ENCODE peak calls at places on chromosomes 11 and 22, in seven cellular contexts. One of them, this sample, is unnamed.

GRCh38 chr11:103326070-103326794 is 217.0 kb downstream of the DYNC2H1 start:
- DNase-seq in endothelial cell of umbilical vein: peak
- DNase-seq in suprapubic skin: no peak
- DNase-seq in stomach: no peak
- DNase-seq in sigmoid colon: no peak
- DNase-seq in ovary: no peak
- DNase-seq in HCT116: peak
- DNase-seq in this sample: peak

GRCh38 chr11:128291835-128292234 is 295.5 kb downstream of the ETS1 start:
- DNase-seq in suprapubic skin: no peak
- DNase-seq in ovary: no peak
- DNase-seq in endothelial cell of umbilical vein: no peak
- DNase-seq in HCT116: no peak
- DNase-seq in sigmoid colon: no peak
- DNase-seq in stomach: peak
- DNase-seq in this sample: no peak

GRCh38 chr11:2777396-2777795 is 77.6 kb upstream of the KCNQ1OT1 start:
- DNase-seq in HCT116: no peak
- DNase-seq in ovary: no peak
- DNase-seq in endothelial cell of umbilical vein: no peak
- DNase-seq in suprapubic skin: peak
- DNase-seq in sigmoid colon: peak
- DNase-seq in stomach: peak
- DNase-seq in this sample: peak

GRCh38 chr11:31847761-31848160 is 36.6 kb upstream of the PAX6 start:
- DNase-seq in stomach: no peak
- DNase-seq in HCT116: no peak
- DNase-seq in ovary: no peak
- DNase-seq in endothelial cell of umbilical vein: no peak
- DNase-seq in suprapubic skin: no peak
- DNase-seq in sigmoid colon: no peak
- DNase-seq in this sample: no peak

GRCh38 chr11:11660351-11660750 is 38.5 kb upstream of the GALNT18 start:
- DNase-seq in stomach: no peak
- DNase-seq in HCT116: no peak
- DNase-seq in sigmoid colon: no peak
- DNase-seq in endothelial cell of umbilical vein: no peak
- DNase-seq in ovary: no peak
- DNase-seq in suprapubic skin: no peak
- DNase-seq in this sample: no peak

GRCh38 chr11:12914401-12914912 is 94.7 kb upstream of the RASSF10 start:
- DNase-seq in suprapubic skin: peak
- DNase-seq in ovary: peak
- DNase-seq in stomach: no peak
- DNase-seq in HCT116: no peak
- DNase-seq in endothelial cell of umbilical vein: no peak
- DNase-seq in sigmoid colon: peak
- DNase-seq in this sample: no peak

GRCh38 chr11:88146106-88146505 is 29.1 kb downstream of the RAB38 start:
- DNase-seq in suprapubic skin: no peak
- DNase-seq in ovary: no peak
- DNase-seq in endothelial cell of umbilical vein: no peak
- DNase-seq in HCT116: no peak
- DNase-seq in stomach: no peak
- DNase-seq in sigmoid colon: no peak
- DNase-seq in this sample: no peak

GRCh38 chr11:47593934-47594855 is at the start of gene C1QTNF4:
- DNase-seq in sigmoid colon: no peak
- DNase-seq in stomach: no peak
- DNase-seq in ovary: no peak
- DNase-seq in endothelial cell of umbilical vein: no peak
- DNase-seq in suprapubic skin: no peak
- DNase-seq in HCT116: no peak
- DNase-seq in this sample: no peak

GRCh38 chr11:119990306-119991021 is 147.4 kb downstream of the TRIM29 start:
- DNase-seq in stomach: peak
- DNase-seq in HCT116: no peak
- DNase-seq in suprapubic skin: no peak
- DNase-seq in sigmoid colon: no peak
- DNase-seq in endothelial cell of umbilical vein: no peak
- DNase-seq in ovary: no peak
- DNase-seq in this sample: peak

GRCh38 chr22:42683599-42684283 is 34.5 kb upstream of the CYB5R3 start:
- DNase-seq in ovary: no peak
- DNase-seq in endothelial cell of umbilical vein: no peak
- DNase-seq in suprapubic skin: peak
- DNase-seq in sigmoid colon: peak
- DNase-seq in stomach: no peak
- DNase-seq in HCT116: no peak
- DNase-seq in this sample: no peak

GRCh38 chr22:38760477-38761201 is 4.8 kb upstream of the SUN2 start:
- DNase-seq in suprapubic skin: no peak
- DNase-seq in endothelial cell of umbilical vein: no peak
- DNase-seq in ovary: no peak
- DNase-seq in stomach: no peak
- DNase-seq in sigmoid colon: no peak
- DNase-seq in HCT116: no peak
- DNase-seq in this sample: no peak

GRCh38 chr11:26847977-26848376 is 126.1 kb upstream of the SLC5A12 start:
- DNase-seq in HCT116: no peak
- DNase-seq in stomach: no peak
- DNase-seq in ovary: no peak
- DNase-seq in suprapubic skin: no peak
- DNase-seq in sigmoid colon: no peak
- DNase-seq in endothelial cell of umbilical vein: no peak
- DNase-seq in this sample: no peak

DNA sequence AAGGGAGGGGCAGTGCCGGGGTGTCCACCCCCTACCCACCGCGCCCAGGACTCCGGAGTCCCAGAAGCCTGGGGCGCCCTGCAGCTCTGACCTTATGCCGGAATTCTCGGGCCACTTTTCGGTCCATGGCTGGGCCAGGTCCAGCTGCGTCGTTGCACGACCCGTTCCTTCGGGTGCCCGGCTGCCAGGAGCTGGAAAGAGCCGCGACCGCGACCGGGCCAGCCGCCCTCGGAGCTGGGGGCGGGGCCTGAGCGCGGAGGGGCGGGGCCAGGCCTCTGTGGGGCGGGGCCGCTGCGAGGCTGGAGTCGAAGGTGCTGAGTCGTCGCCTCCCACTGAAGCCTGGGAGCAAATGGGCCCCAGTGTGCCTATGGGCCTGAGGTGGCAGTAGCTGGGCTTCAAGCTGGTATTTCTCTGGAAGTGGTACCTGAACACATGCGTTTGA is at the start of gene USH1C:
- DNase-seq in HCT116: peak
- DNase-seq in endothelial cell of umbilical vein: no peak
- DNase-seq in suprapubic skin: no peak
- DNase-seq in sigmoid colon: no peak
- DNase-seq in stomach: peak
- DNase-seq in ovary: no peak
- DNase-seq in this sample: no peak
- TF ChIP-seq POLR2A in HCT116: no peak
- TF ChIP-seq POLR2A in endothelial cell of umbilical vein: no peak
- TF ChIP-seq POLR2A in suprapubic skin: no peak
- TF ChIP-seq POLR2A in sigmoid colon: no peak
- TF ChIP-seq POLR2A in stomach: no peak
- TF ChIP-seq POLR2A in ovary: no peak
- TF ChIP-seq POLR2A in this sample: no peak

GRCh38 chr22:29751139-29751538 is 15.7 kb downstream of the ZMAT5 start:
- DNase-seq in ovary: no peak
- DNase-seq in HCT116: no peak
- DNase-seq in stomach: no peak
- DNase-seq in suprapubic skin: no peak
- DNase-seq in endothelial cell of umbilical vein: no peak
- DNase-seq in sigmoid colon: no peak
- DNase-seq in this sample: no peak

GRCh38 chr22:29750029-29750428 is 16.8 kb downstream of the ZMAT5 start:
- DNase-seq in endothelial cell of umbilical vein: no peak
- DNase-seq in stomach: no peak
- DNase-seq in sigmoid colon: no peak
- DNase-seq in HCT116: no peak
- DNase-seq in suprapubic skin: no peak
- DNase-seq in ovary: no peak
- DNase-seq in this sample: no peak

GRCh38 chr22:29748248-29748893 is 18.4 kb downstream of the ZMAT5 start:
- DNase-seq in suprapubic skin: no peak
- DNase-seq in sigmoid colon: no peak
- DNase-seq in endothelial cell of umbilical vein: no peak
- DNase-seq in ovary: no peak
- DNase-seq in HCT116: no peak
- DNase-seq in stomach: no peak
- DNase-seq in this sample: no peak

GRCh38 chr22:29751669-29752068 is 15.1 kb downstream of the ZMAT5 start:
- DNase-seq in stomach: no peak
- DNase-seq in suprapubic skin: no peak
- DNase-seq in HCT116: no peak
- DNase-seq in endothelial cell of umbilical vein: no peak
- DNase-seq in sigmoid colon: no peak
- DNase-seq in ovary: no peak
- DNase-seq in this sample: no peak

DNA sequence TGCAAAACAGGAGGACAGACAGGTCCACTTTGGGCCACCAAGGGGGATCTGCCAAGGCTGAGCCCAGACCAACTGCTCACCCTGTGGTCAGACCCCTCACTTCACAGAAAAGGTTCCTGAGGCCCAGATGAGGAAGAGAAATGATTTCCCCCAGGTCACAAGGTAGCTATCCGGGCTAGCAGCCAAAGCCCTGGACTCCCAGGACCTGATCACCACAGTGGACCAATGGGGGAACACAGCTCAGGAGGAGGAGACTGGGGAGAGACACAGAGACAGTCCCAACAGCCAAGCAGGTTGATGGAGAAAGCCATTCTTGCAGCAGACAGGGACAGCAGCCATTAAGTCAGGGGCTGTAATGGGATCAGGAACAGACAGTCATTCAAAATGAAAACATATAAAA is 16.2 kb downstream of the ZMAT5 start:
- DNase-seq in sigmoid colon: no peak
- DNase-seq in stomach: no peak
- DNase-seq in HCT116: no peak
- DNase-seq in suprapubic skin: no peak
- DNase-seq in endothelial cell of umbilical vein: no peak
- DNase-seq in ovary: no peak
- DNase-seq in this sample: peak
- H3K27ac ChIP-seq in sigmoid colon: no peak
- H3K27ac ChIP-seq in stomach: no peak
- H3K27ac ChIP-seq in HCT116: no peak
- H3K27ac ChIP-seq in suprapubic skin: no peak
- H3K27ac ChIP-seq in endothelial cell of umbilical vein: no peak
- H3K27ac ChIP-seq in ovary: no peak
- H3K27ac ChIP-seq in this sample: no peak

DNA sequence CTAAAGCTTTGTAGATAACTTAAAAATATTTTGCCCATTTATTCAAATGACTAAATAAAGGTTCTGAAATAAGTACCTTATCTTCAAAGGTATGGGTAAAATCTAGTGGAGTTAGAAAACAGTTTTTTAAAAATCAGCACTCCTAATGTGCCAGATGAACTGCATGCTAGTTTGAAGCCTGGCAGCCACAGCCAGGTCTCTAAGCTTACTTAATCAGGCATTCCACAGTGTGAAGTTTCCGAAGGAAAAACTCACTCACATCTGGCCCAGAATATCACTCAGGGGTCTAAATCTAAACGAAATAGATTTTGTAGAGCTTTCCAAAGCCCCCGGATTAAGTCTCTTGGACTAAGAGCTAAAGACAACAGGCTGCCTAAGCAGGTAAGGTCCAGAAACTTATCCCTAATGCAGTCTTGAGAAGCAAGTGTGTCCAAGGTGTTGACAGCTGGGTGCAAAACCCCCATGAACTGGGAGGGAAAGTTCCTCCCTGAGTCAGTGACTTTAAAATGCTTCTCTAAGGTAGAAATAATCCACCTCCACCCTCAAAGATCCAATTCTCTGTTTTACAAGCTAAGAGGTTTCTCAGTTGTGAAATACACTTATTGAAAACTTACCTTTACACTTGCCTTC is 157.6 kb downstream of the FCHSD2 start:
- DNase-seq in sigmoid colon: no peak
- DNase-seq in stomach: no peak
- DNase-seq in HCT116: no peak
- DNase-seq in suprapubic skin: no peak
- DNase-seq in endothelial cell of umbilical vein: no peak
- DNase-seq in ovary: no peak
- DNase-seq in this sample: no peak
- TF ChIP-seq POLR2A in sigmoid colon: no peak
- TF ChIP-seq POLR2A in stomach: no peak
- TF ChIP-seq POLR2A in HCT116: no peak
- TF ChIP-seq POLR2A in suprapubic skin: no peak
- TF ChIP-seq POLR2A in endothelial cell of umbilical vein: no peak
- TF ChIP-seq POLR2A in ovary: no peak
- TF ChIP-seq POLR2A in this sample: no peak

GRCh38 chr11:4697583-4697982 is at the start of gene OR51E2:
- DNase-seq in suprapubic skin: no peak
- DNase-seq in endothelial cell of umbilical vein: no peak
- DNase-seq in stomach: no peak
- DNase-seq in HCT116: no peak
- DNase-seq in sigmoid colon: peak
- DNase-seq in ovary: no peak
- DNase-seq in this sample: no peak

GRCh38 chr11:4700436-4700820 is 2.8 kb upstream of the OR51E2 start:
- DNase-seq in sigmoid colon: no peak
- DNase-seq in HCT116: no peak
- DNase-seq in endothelial cell of umbilical vein: no peak
- DNase-seq in suprapubic skin: no peak
- DNase-seq in ovary: no peak
- DNase-seq in stomach: no peak
- DNase-seq in this sample: no peak

GRCh38 chr11:4695442-4695841 is 2.2 kb downstream of the OR51E2 start:
- DNase-seq in endothelial cell of umbilical vein: no peak
- DNase-seq in suprapubic skin: no peak
- DNase-seq in ovary: no peak
- DNase-seq in stomach: no peak
- DNase-seq in sigmoid colon: no peak
- DNase-seq in HCT116: no peak
- DNase-seq in this sample: no peak

GRCh38 chr11:4704054-4704789 is at the start of gene MMP26:
- DNase-seq in sigmoid colon: no peak
- DNase-seq in suprapubic skin: no peak
- DNase-seq in endothelial cell of umbilical vein: no peak
- DNase-seq in ovary: no peak
- DNase-seq in HCT116: no peak
- DNase-seq in stomach: no peak
- DNase-seq in this sample: no peak

DNA sequence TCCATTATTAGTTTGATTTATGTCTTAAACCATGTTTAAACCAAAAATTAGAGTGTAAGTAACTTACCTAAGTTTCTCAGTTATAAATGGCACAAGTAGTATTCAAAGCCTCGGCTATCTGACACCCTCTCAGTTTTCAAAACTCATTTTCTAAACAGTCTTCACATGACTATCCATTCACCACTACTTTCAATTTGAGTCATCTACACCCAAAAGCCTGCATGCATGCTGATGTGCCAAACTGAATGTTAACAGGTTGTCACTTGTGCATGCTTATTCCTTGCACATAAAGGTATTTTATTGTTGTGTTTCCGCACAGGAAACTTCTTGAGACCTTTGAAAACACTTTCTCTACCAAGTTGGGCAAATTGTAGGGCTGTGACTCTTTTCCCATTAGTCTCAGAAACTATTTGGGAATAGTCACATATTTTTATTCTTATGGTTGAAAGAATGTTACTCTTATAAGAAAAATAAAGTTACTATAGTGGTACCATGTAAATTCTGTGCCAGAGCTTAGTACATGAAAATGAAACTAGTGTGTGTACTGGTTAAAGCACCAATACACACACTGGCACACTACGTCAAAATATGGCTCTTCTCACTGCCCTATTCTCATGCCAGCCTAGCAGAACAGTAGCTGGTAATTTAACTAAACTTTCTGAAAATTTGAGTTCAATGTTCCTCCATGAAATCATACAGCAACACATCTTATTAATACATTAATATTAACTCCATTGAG is 2.2 kb upstream of the OR51E2 start:
- DNase-seq in stomach: no peak
- DNase-seq in endothelial cell of umbilical vein: no peak
- DNase-seq in ovary: no peak
- DNase-seq in HCT116: no peak
- DNase-seq in suprapubic skin: no peak
- DNase-seq in sigmoid colon: no peak
- DNase-seq in this sample: no peak
- H3K27ac ChIP-seq in stomach: no peak
- H3K27ac ChIP-seq in endothelial cell of umbilical vein: no peak
- H3K27ac ChIP-seq in ovary: no peak
- H3K27ac ChIP-seq in HCT116: no peak
- H3K27ac ChIP-seq in suprapubic skin: no peak
- H3K27ac ChIP-seq in sigmoid colon: no peak
- H3K27ac ChIP-seq in this sample: no peak

This sample was measured in adrenal gland.